ENCODE peak calls at places on chromosome 11, in five cellular contexts. P, E, C, Z and T are unnamed samples.
A peak's percentile ranks its signal among the peaks of the same experiment; 100 is the strongest.

GRCh38 chr11:73591743-73592142 is 6.2 kb downstream of the FAM168A start:
- DNase-seq in P (no peak), E (no peak), C (no peak), Z (no peak), T (no peak)

GRCh38 chr11:89922195-89922660 is at the start of gene TRIM49D1:
- DNase-seq in P (no peak), E (no peak), C (no peak), Z (no peak), T (no peak)

GRCh38 chr11:94418123-94418770 is 17.0 kb upstream of the GPR83 start:
- DNase-seq in P (no peak), E (no peak), C (no peak), Z (no peak), T (no peak)

GRCh38 chr11:122085264-122085663 is 30.8 kb downstream of the BLID start:
- DNase-seq in P (no peak), E (no peak), C (no peak), Z (peak; percentile 37), T (no peak)

GRCh38 chr11:74559934-74560309 is 32.5 kb upstream of the POLD3 start:
- DNase-seq in P (no peak), E (no peak), C (no peak), Z (no peak), T (no peak)

GRCh38 chr11:4551346-4551979 is 6.5 kb downstream of the OR52M1 start:
- DNase-seq in P (no peak), E (no peak), C (no peak), Z (peak; percentile 38), T (no peak)

GRCh38 chr11:2997406-2997805 is 5.3 kb upstream of the NAP1L4 start:
- DNase-seq in P (no peak), E (no peak), C (no peak), Z (no peak), T (no peak)

GRCh38 chr11:64876835-64877341 is 1.5 kb downstream of the EHD1 start:
- DNase-seq in P (no peak), E (no peak), C (no peak), Z (peak; percentile 54), T (no peak)

GRCh38 chr11:4704054-4704789 is at the start of gene MMP26:
- DNase-seq in P (no peak), E (no peak), C (no peak), Z (no peak), T (no peak)

GRCh38 chr11:28476053-28476452 is 367.9 kb downstream of the METTL15 start:
- DNase-seq in P (no peak), E (no peak), C (no peak), Z (no peak), T (no peak)

GRCh38 chr11:3880724-3881123 is 25.3 kb downstream of the STIM1 start:
- DNase-seq in P (no peak), E (no peak), C (no peak), Z (peak; percentile 59), T (no peak)

GRCh38 chr11:35367491-35367890 is 51.9 kb downstream of the SLC1A2 start:
- DNase-seq in P (no peak), E (no peak), C (no peak), Z (peak; percentile 56), T (no peak)